ENCODE peak calls at places on chromosomes 7 and 10, in five cellular contexts. One of them, this sample, is unnamed.

GRCh38 chr7:145378197-145378596 is 542.3 kb upstream of the TPK1 start:
- DNase-seq in H9: no peak
- DNase-seq in mammary epithelial cell: no peak
- DNase-seq in EL: no peak
- DNase-seq in activated T-cell treated with anti-CD3 and anti-CD28 coated beads for 1 hour: no peak
- DNase-seq in this sample: no peak

GRCh38 chr10:93357680-93358079 is 124.5 kb downstream of the MYOF start:
- DNase-seq in H9: peak
- DNase-seq in mammary epithelial cell: peak
- DNase-seq in EL: peak
- DNase-seq in activated T-cell treated with anti-CD3 and anti-CD28 coated beads for 1 hour: no peak
- DNase-seq in this sample: no peak

GRCh38 chr7:127824682-127825081 is 172.7 kb downstream of the SND1 start:
- DNase-seq in H9: no peak
- DNase-seq in mammary epithelial cell: no peak
- DNase-seq in EL: no peak
- DNase-seq in activated T-cell treated with anti-CD3 and anti-CD28 coated beads for 1 hour: no peak
- DNase-seq in this sample: no peak

GRCh38 chr7:1965579-1966294 is 267.0 kb downstream of the MAD1L1 start:
- DNase-seq in H9: no peak
- DNase-seq in mammary epithelial cell: no peak
- DNase-seq in EL: no peak
- DNase-seq in activated T-cell treated with anti-CD3 and anti-CD28 coated beads for 1 hour: no peak
- DNase-seq in this sample: no peak

GRCh38 chr7:99143853-99144672 is at the start of gene SMURF1:
- DNase-seq in H9: peak
- DNase-seq in mammary epithelial cell: peak
- DNase-seq in EL: peak
- DNase-seq in activated T-cell treated with anti-CD3 and anti-CD28 coated beads for 1 hour: peak
- DNase-seq in this sample: peak

GRCh38 chr7:69920802-69921201 is 322.5 kb downstream of the AUTS2 start:
- DNase-seq in H9: no peak
- DNase-seq in mammary epithelial cell: no peak
- DNase-seq in EL: no peak
- DNase-seq in activated T-cell treated with anti-CD3 and anti-CD28 coated beads for 1 hour: no peak
- DNase-seq in this sample: no peak

GRCh38 chr7:29371472-29371871 is 176.9 kb downstream of the CHN2 start:
- DNase-seq in H9: no peak
- DNase-seq in mammary epithelial cell: no peak
- DNase-seq in EL: no peak
- DNase-seq in activated T-cell treated with anti-CD3 and anti-CD28 coated beads for 1 hour: no peak
- DNase-seq in this sample: no peak

GRCh38 chr10:44976352-44977198 is 2.0 kb downstream of the DEPP1 start:
- DNase-seq in H9: no peak
- DNase-seq in mammary epithelial cell: peak
- DNase-seq in EL: no peak
- DNase-seq in activated T-cell treated with anti-CD3 and anti-CD28 coated beads for 1 hour: no peak
- DNase-seq in this sample: no peak

GRCh38 chr7:50631639-50632038 is 66.4 kb upstream of the DDC start:
- DNase-seq in H9: no peak
- DNase-seq in mammary epithelial cell: no peak
- DNase-seq in EL: no peak
- DNase-seq in activated T-cell treated with anti-CD3 and anti-CD28 coated beads for 1 hour: no peak
- DNase-seq in this sample: no peak

GRCh38 chr7:51067757-51068156 is 248.9 kb downstream of the COBL start:
- DNase-seq in H9: peak
- DNase-seq in mammary epithelial cell: peak
- DNase-seq in EL: peak
- DNase-seq in activated T-cell treated with anti-CD3 and anti-CD28 coated beads for 1 hour: peak
- DNase-seq in this sample: no peak

GRCh38 chr7:41816111-41816510 is 113.2 kb upstream of the INHBA start:
- DNase-seq in H9: no peak
- DNase-seq in mammary epithelial cell: no peak
- DNase-seq in EL: no peak
- DNase-seq in activated T-cell treated with anti-CD3 and anti-CD28 coated beads for 1 hour: no peak
- DNase-seq in this sample: no peak

This sample was measured in activated effector memory CD4-positive, alpha-beta T cell treated with Interleukin-2 at 50 U/mL for 16 hours.